ENCODE peak calls at places on chromosomes 2 and 18, in seven cellular contexts. G is Daoy, V is sciatic nerve, A is hypothalamus, Q is HuH-7.5, T is sigmoid colon, D is anterior cingulate cortex. F is an unnamed sample.

GRCh38 chr2:199509401-199509800 is 51.7 kb upstream of the SATB2 start:
- DNase-seq in A (no peak), Q (no peak), G (no peak), V (no peak), T (no peak), D (no peak), F (no peak)

GRCh38 chr18:74283255-74283554 is 8.6 kb downstream of the CYB5A start:
- DNase-seq in G (no peak), Q (no peak), D (no peak), T (no peak), V (no peak), A (no peak), F (no peak)

GRCh38 chr2:74264281-74264680 is 65.9 kb downstream of the MTHFD2 start:
- DNase-seq in T (no peak), A (no peak), Q (no peak), G (no peak), V (no peak), D (no peak), F (no peak)

GRCh38 chr2:24421668-24422067 is 61.3 kb upstream of the ITSN2 start:
- DNase-seq in A (no peak), V (peak; percentile 81), D (no peak), T (no peak), Q (peak; percentile 20), G (peak; percentile 55), F (peak; percentile 76)

GRCh38 chr2:190489475-190489874 is 45.0 kb downstream of the NEMP2 start:
- DNase-seq in D (no peak), A (no peak), T (no peak), G (no peak), Q (no peak), V (no peak), F (no peak)

GRCh38 chr2:209525834-209526281 is 102.0 kb downstream of the MAP2 start:
- DNase-seq in T (no peak), G (peak; percentile 25), V (no peak), A (no peak), Q (no peak), D (no peak), F (peak; percentile 87)

GRCh38 chr2:17800219-17800618 is 16.0 kb upstream of the MSGN1 start:
- DNase-seq in D (no peak), V (no peak), Q (no peak), T (no peak), A (no peak), G (no peak), F (no peak)

GRCh38 chr18:47149457-47150028 is 757 bp downstream of the HDHD2 start:
- DNase-seq in T (no peak), G (peak; percentile 7), D (no peak), V (no peak), Q (peak; percentile 16), A (no peak), F (no peak)

GRCh38 chr2:229313591-229313990 is 42.5 kb upstream of the PID1 start:
- DNase-seq in T (no peak), A (no peak), G (peak; percentile 43), Q (no peak), D (no peak), V (no peak), F (peak; percentile 84)

F was measured in cardiac muscle cell.